ENCODE peak calls at places on chromosomes 4 and X, in seven cellular contexts. T is endodermal cell, D is uterus, W is endothelial cell, F is mucosa of descending colon, H is GM06990, K is RWPE1. B is an unnamed sample.

GRCh38 chr4:7979652-7979968 is 39.9 kb upstream of the AFAP1 start:
- DNase-seq in T (no peak), D (no peak), W (no peak), F (no peak), H (no peak), K (no peak), B (no peak)

GRCh38 chrX:13764765-13765164 is 30.2 kb downstream of the OFD1 start:
- DNase-seq in T (peak), D (no peak), W (peak), F (no peak), H (no peak), K (no peak), B (peak)

GRCh38 chrX:24231780-24232179 is 82.1 kb downstream of the SUPT20HL2 start:
- DNase-seq in T (no peak), D (no peak), W (no peak), F (no peak), H (no peak), K (peak), B (no peak)

GRCh38 chr4:69874507-69874906 is 14.6 kb upstream of the SULT1E1 start:
- DNase-seq in T (no peak), D (no peak), W (no peak), F (no peak), H (no peak), K (peak), B (no peak)

GRCh38 chr4:5874811-5875465 is 17.9 kb downstream of the CRMP1 start:
- DNase-seq in T (peak), D (no peak), W (no peak), F (peak), H (no peak), K (peak), B (no peak)

GRCh38 chr4:96063639-96064038 is 223.7 kb downstream of the PDHA2 start:
- DNase-seq in T (no peak), D (no peak), W (no peak), F (no peak), H (no peak), K (no peak), B (no peak)

GRCh38 chr4:5203925-5204324 is 152.6 kb downstream of the STK32B start:
- DNase-seq in T (no peak), D (no peak), W (no peak), F (no peak), H (no peak), K (no peak), B (no peak)

GRCh38 chr4:12137556-12137955 is 708.9 kb upstream of the HS3ST1 start:
- DNase-seq in T (no peak), D (no peak), W (no peak), F (no peak), H (no peak), K (no peak), B (no peak)

GRCh38 chr4:11741190-11741652 is 312.5 kb upstream of the HS3ST1 start:
- DNase-seq in T (no peak), D (no peak), W (no peak), F (no peak), H (no peak), K (no peak), B (no peak)

GRCh38 chr4:90543419-90544170 is 416.4 kb downstream of the CCSER1 start:
- DNase-seq in T (no peak), D (no peak), W (no peak), F (no peak), H (no peak), K (no peak), B (no peak)

GRCh38 chrX:50579955-50580354 is 109.3 kb upstream of the DGKK start:
- DNase-seq in T (peak), D (no peak), W (peak), F (peak), H (peak), K (peak), B (peak)

GRCh38 chrX:138011461-138011860 is 445.5 kb downstream of the ZIC3 start:
- DNase-seq in T (no peak), D (no peak), W (no peak), F (no peak), H (no peak), K (no peak), B (no peak)

GRCh38 chr4:128371004-128371777 is 83.6 kb upstream of the PGRMC2 start:
- DNase-seq in T (no peak), D (no peak), W (no peak), F (no peak), H (no peak), K (no peak), B (no peak)

GRCh38 chr4:21522296-21522695 is 426.3 kb downstream of the KCNIP4 start:
- DNase-seq in T (no peak), D (no peak), W (no peak), F (no peak), H (no peak), K (no peak), B (no peak)

GRCh38 chrX:140433582-140433981 is 71.3 kb downstream of the SOX3 start:
- DNase-seq in T (no peak), D (no peak), W (no peak), F (no peak), H (no peak), K (no peak), B (no peak)

GRCh38 chrX:47360423-47361179 is 9.8 kb upstream of the ZNF157 start:
- DNase-seq in T (no peak), D (no peak), W (no peak), F (no peak), H (no peak), K (no peak), B (no peak)

GRCh38 chrX:47358387-47359065 is 11.9 kb upstream of the ZNF157 start:
- DNase-seq in T (no peak), D (no peak), W (no peak), F (no peak), H (no peak), K (no peak), B (no peak)

GRCh38 chrX:47366051-47366722 is 4.2 kb upstream of the ZNF157 start:
- DNase-seq in T (peak), D (peak), W (peak), F (peak), H (peak), K (peak), B (peak)

GRCh38 chrX:47361538-47362511 is 8.6 kb upstream of the ZNF157 start:
- DNase-seq in T (peak), D (peak), W (peak), F (peak), H (peak), K (peak), B (peak)
- TF ChIP-seq CTCF in T (no peak), D (peak), W (no peak), F (no peak), H (no peak), K (no peak), B (no peak)

GRCh38 chr4:144090744-144091143 is 49.8 kb downstream of the GYPA start:
- DNase-seq in T (peak), D (no peak), W (no peak), F (no peak), H (no peak), K (no peak), B (no peak)
- TF ChIP-seq CTCF in T (peak), D (no peak), W (no peak), F (no peak), H (no peak), K (no peak), B (peak)

GRCh38 chrX:29044802-29045201 is 457.6 kb downstream of the IL1RAPL1 start:
- DNase-seq in T (no peak), D (no peak), W (no peak), F (no peak), H (no peak), K (no peak), B (no peak)
- TF ChIP-seq CTCF in T (peak), D (no peak), W (no peak), F (no peak), H (no peak), K (no peak), B (no peak)

DNA sequence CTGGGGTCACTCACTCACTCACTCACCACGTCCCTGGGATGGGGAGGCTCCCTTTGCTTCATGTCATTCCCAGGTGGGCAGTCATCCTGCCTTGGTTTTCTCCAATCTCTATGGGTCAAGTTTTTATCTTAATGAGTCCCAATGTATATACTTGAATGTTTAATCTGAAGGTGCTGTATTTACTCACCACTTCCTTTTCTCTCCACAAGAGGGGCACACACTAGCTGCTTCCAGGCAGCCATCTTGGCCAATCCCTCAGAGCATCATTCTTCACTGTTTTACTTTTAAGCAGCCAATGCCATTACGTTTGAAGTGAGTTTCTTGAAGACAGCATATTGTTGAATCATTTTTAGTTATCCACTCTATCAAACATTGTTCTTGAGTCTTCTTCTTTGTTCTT is 153.4 kb upstream of the ARSJ start:
- DNase-seq in T (no peak), D (no peak), W (no peak), F (no peak), H (no peak), K (no peak), B (no peak)
- TF ChIP-seq CTCF in T (peak), D (no peak), W (peak), F (no peak), H (peak), K (no peak), B (peak)

DNA sequence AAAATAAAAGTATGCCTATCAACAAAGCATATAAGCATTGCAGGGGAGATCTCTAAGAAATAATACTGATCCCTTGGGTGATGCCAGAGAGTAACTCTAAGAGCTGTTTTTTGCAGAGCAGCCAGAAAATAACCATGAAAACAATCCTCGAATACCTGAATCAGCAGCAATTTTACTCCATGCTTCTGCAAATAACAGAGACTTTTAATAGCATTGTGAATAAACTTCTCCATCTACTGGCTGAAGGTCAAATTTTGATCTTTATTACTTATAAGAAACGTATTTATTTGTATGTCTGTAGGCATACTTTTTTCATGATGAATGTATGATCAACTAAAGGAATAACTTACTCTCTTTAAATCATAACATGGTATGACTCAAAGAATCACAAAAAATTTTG is 334.5 kb downstream of the GALNTL6 start:
- DNase-seq in T (no peak), D (no peak), W (no peak), F (no peak), H (no peak), K (no peak), B (no peak)
- TF ChIP-seq CTCF in T (no peak), D (no peak), W (no peak), F (no peak), H (no peak), K (no peak), B (no peak)

DNA sequence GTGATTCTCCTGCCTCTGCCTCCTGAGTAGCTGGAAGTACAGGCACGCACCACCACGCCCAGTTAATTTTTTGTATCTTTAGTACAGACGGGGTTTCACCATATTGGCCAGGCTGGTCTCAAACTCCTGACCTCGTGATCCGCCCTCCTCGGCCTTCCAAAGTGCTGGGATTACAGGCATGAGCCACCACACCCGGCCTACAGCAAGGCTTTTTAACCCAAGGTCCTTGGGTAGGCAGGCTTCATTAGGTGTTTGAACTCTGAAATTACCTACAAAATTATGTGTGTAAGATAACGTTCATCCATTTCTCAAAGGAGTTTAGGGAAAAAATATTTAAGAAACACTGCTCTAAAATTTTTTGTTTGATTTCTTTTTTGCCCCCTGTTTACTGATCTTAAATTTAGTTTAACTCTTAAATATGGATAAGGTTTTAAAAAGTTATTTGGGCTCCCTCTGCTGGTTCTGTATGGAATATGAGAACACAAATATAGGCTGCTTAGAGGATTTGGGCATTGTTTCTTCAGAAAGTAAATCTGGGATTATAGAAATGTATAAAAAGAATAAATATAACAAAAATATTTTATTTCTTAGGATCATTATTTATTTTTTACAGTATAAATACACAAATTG is 92.8 kb downstream of the CBR4 start:
- DNase-seq in T (no peak), D (no peak), W (no peak), F (peak), H (peak), K (peak), B (no peak)
- TF ChIP-seq CTCF in T (peak), D (peak), W (peak), F (peak), H (peak), K (peak), B (peak)

GRCh38 chr4:185887125-185887524 is 75.1 kb upstream of the SORBS2 start:
- DNase-seq in T (no peak), D (no peak), W (no peak), F (no peak), H (no peak), K (no peak), B (no peak)

GRCh38 chr4:185883591-185883990 is 71.6 kb upstream of the SORBS2 start:
- DNase-seq in T (no peak), D (no peak), W (no peak), F (no peak), H (no peak), K (no peak), B (no peak)

GRCh38 chr4:185885604-185886003 is 73.6 kb upstream of the SORBS2 start:
- DNase-seq in T (no peak), D (no peak), W (no peak), F (no peak), H (no peak), K (no peak), B (no peak)

GRCh38 chr4:185888676-185889075 is 76.7 kb upstream of the SORBS2 start:
- DNase-seq in T (no peak), D (no peak), W (no peak), F (no peak), H (no peak), K (no peak), B (no peak)

GRCh38 chr4:185885075-185885474 is 73.1 kb upstream of the SORBS2 start:
- DNase-seq in T (no peak), D (no peak), W (no peak), F (no peak), H (no peak), K (no peak), B (no peak)
- TF ChIP-seq CTCF in T (no peak), D (no peak), W (no peak), F (no peak), H (no peak), K (no peak), B (no peak)

DNA sequence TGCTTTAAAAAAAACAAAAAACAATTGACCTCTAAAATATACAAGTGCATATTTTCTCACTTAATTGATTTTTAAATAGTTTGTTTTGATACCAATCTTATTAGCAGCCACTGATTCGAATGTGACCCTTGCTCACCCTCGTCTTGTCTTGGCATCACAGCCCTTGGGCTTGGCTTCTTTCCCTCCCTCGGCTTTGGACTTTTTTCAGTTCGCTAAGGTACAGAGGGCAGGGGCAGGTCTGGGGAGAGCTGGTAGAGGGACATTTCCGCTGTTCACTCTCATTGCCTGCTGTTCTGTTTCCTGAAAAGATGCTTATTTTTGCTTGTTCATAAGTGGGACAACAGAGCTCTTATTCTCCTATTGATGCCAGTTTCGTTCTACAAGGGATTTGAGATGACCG is 88.5 kb upstream of the RPS6KA3 start:
- DNase-seq in T (no peak), D (no peak), W (no peak), F (peak), H (no peak), K (no peak), B (no peak)
- TF ChIP-seq CTCF in T (no peak), D (no peak), W (no peak), F (no peak), H (no peak), K (no peak), B (no peak)

DNA sequence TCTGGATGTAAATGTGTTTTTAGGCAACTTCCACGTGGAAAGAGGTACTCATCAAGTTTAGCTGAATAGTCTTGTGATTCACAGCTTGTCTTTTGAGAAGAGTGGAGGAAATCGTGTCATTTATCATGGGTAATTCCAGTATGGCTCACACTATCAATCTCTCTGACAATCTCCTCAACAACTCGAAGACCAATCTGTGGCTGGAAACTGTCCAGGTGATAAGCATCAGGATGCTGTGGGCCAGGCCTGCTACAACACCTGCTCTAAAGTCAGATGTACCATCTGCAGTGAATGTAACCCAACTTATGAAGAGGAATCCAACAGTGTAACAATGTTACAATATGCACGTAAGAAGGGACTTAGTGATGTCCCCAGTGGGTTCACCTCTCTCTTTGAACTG is 132.1 kb upstream of the GK2 start:
- DNase-seq in T (no peak), D (no peak), W (no peak), F (no peak), H (no peak), K (no peak), B (no peak)
- TF ChIP-seq CTCF in T (no peak), D (no peak), W (no peak), F (no peak), H (no peak), K (no peak), B (no peak)

GRCh38 chr4:87423313-87424031 is 1.1 kb downstream of the NUDT9 start:
- DNase-seq in T (no peak), D (no peak), W (no peak), F (no peak), H (peak), K (peak), B (no peak)
- TF ChIP-seq CTCF in T (no peak), D (no peak), W (no peak), F (no peak), H (no peak), K (peak), B (no peak)

B was measured in glutamatergic neuron.